ENCODE peak calls at places on chromosomes 12 and 14, in eight cellular contexts. P is fibroblast of lung; K is stimulated activated CD4-positive, alpha-beta T cell treated with anti-CD3 and anti-CD28 coated beads, TNF-alpha, amount 100 ng/mL, for 1 hour; J is RPMI7951; N is activated CD4-positive, alpha-beta T cell treated with anti-CD3 and anti-CD28 coated beads, Interleukin-2, amount 10 ng/mL, durations not matched to agents 7 days and 5 days; D is T-helper 2 cell treated with Interferon-gamma antibody and Interleukin-4, amounts not matched to agents 5 μg/mL and 100 μg/mL, for 36 hours; L is stimulated activated CD8-positive, alpha-beta memory T cell treated with anti-CD3 and anti-CD28 coated beads, Interleukin-7, amount 100 ng/mL, for 1 hour; Z is MV-4-11. R is an unnamed sample.

GRCh38 chr14:61479746-61480502 is 158.5 kb downstream of the PRKCH start:
- DNase-seq in P (peak), K (no peak), J (peak), N (no peak), D (no peak), L (no peak), Z (peak), R (peak)

GRCh38 chr12:110669193-110669502 is 19.8 kb downstream of the HVCN1 start:
- DNase-seq in P (no peak), K (no peak), J (no peak), N (no peak), D (no peak), L (no peak), Z (no peak), R (no peak)

GRCh38 chr14:68442828-68443460 is 349.9 kb downstream of the ZFP36L1 start:
- DNase-seq in P (peak), K (no peak), J (peak), N (no peak), D (no peak), L (no peak), Z (no peak), R (peak)

GRCh38 chr12:27975222-27976136 is 2.9 kb upstream of the PTHLH start:
- DNase-seq in P (peak), K (no peak), J (peak), N (no peak), D (no peak), L (no peak), Z (no peak), R (peak)

GRCh38 chr12:91422107-91422506 is 239.5 kb upstream of the DCN start:
- DNase-seq in P (no peak), K (no peak), J (no peak), N (no peak), D (no peak), L (no peak), Z (no peak), R (no peak)

GRCh38 chr14:75339059-75339458 is 60.4 kb downstream of the FOS start:
- DNase-seq in P (peak), K (no peak), J (no peak), N (no peak), D (no peak), L (no peak), Z (peak), R (peak)

GRCh38 chr12:51907864-51908425 is 641 bp downstream of the ACVRL1 start:
- DNase-seq in P (no peak), K (no peak), J (no peak), N (no peak), D (no peak), L (no peak), Z (no peak), R (no peak)

GRCh38 chr12:64083285-64084210 is 138.5 kb downstream of the KICS2 start:
- DNase-seq in P (peak), K (no peak), J (peak), N (no peak), D (no peak), L (no peak), Z (no peak), R (peak)

GRCh38 chr12:106285993-106286392 is 16.5 kb upstream of the TCP11L2 start:
- DNase-seq in P (peak), K (no peak), J (no peak), N (no peak), D (no peak), L (no peak), Z (no peak), R (no peak)

GRCh38 chr14:52121441-52121840 is 52.6 kb upstream of the NID2 start:
- DNase-seq in P (no peak), K (no peak), J (no peak), N (no peak), D (no peak), L (no peak), Z (no peak), R (peak)

GRCh38 chr14:68716698-68717097 is 76.2 kb downstream of the ZFP36L1 start:
- DNase-seq in P (no peak), K (no peak), J (no peak), N (no peak), D (no peak), L (no peak), Z (no peak), R (no peak)

GRCh38 chr12:2690348-2691000 is 104.3 kb upstream of the FKBP4 start:
- DNase-seq in P (no peak), K (no peak), J (no peak), N (no peak), D (no peak), L (no peak), Z (no peak), R (no peak)

GRCh38 chr12:130396667-130397066 is 59.0 kb downstream of the PIWIL1 start:
- DNase-seq in P (no peak), K (no peak), J (no peak), N (no peak), D (no peak), L (no peak), Z (no peak), R (no peak)

GRCh38 chr12:11922361-11922760 is 148.4 kb upstream of the BCL2L14 start:
- DNase-seq in P (no peak), K (no peak), J (no peak), N (no peak), D (no peak), L (no peak), Z (no peak), R (no peak)